ENCODE peak calls at places on chromosomes 5 and 9, in six cellular contexts. R, I, X, F, K and C are unnamed samples.

GRCh38 chr5:79436224-79436623 is 77.7 kb downstream of the HOMER1 start:
- DNase-seq in F (no peak), R (peak), X (peak), I (no peak), K (no peak), C (no peak)

GRCh38 chr5:75482482-75482881 is 28.9 kb downstream of the CERT1 start:
- DNase-seq in R (no peak), F (no peak), X (no peak), I (no peak), K (no peak), C (no peak)

GRCh38 chr5:103929310-103930003 is 366.9 kb upstream of the NUDT12 start:
- DNase-seq in R (peak), I (no peak), K (no peak), F (no peak), X (peak), C (no peak)

GRCh38 chr5:18920966-18921365 is 1067.0 kb downstream of the CDH18 start:
- DNase-seq in R (no peak), I (no peak), K (no peak), F (no peak), X (no peak), C (no peak)

GRCh38 chr9:95785209-95785608 is 90.3 kb upstream of the ERCC6L2 start:
- DNase-seq in F (no peak), X (no peak), R (no peak), K (no peak), I (no peak), C (no peak)

GRCh38 chr5:65213921-65214525 is 267.7 kb downstream of the ADAMTS6 start:
- DNase-seq in K (no peak), I (peak), X (peak), F (no peak), R (peak), C (no peak)

GRCh38 chr5:171269717-171270116 is 39.3 kb upstream of the TLX3 start:
- DNase-seq in X (peak), R (peak), K (no peak), I (no peak), F (no peak), C (no peak)

GRCh38 chr5:129629581-129629980 is 118.3 kb upstream of the MINAR2 start:
- DNase-seq in F (no peak), I (no peak), X (no peak), K (no peak), R (no peak), C (no peak)

GRCh38 chr5:177040814-177041410 is 18.4 kb downstream of the ZNF346 start:
- DNase-seq in X (no peak), F (no peak), R (no peak), I (no peak), K (no peak), C (no peak)

GRCh38 chr5:107149243-107149642 is 521.5 kb downstream of the EFNA5 start:
- DNase-seq in K (no peak), I (no peak), F (no peak), X (no peak), R (peak), C (no peak)

GRCh38 chr5:142395334-142395733 is 70.5 kb upstream of the SPRY4 start:
- DNase-seq in K (no peak), I (no peak), R (no peak), F (no peak), X (no peak), C (no peak)